ENCODE peak calls at places on chromosome 20, in eight cellular contexts. One of them, this sample, is unnamed. For H3K4me1, H3K9me3 and H3K36me3, the result is how much of the 10 kb centered on the place peaks cover.

GRCh38 chr20:4645109-4645508 is 76.6 kb upstream of the PRND start:
- DNase-seq in CD8-positive, alpha-beta memory T cell: no peak
- DNase-seq in heart left ventricle: no peak
- DNase-seq in SJSA1: no peak
- DNase-seq in lower lobe of right lung: no peak
- DNase-seq in naive thymus-derived CD4-positive, alpha-beta T cell: no peak
- DNase-seq in HAP-1: no peak
- DNase-seq in mucosa of descending colon: no peak
- DNase-seq in this sample: no peak

GRCh38 chr20:33673411-33674293 is 576 bp downstream of the NECAB3 start:
- DNase-seq in CD8-positive, alpha-beta memory T cell: no peak
- DNase-seq in heart left ventricle: no peak
- DNase-seq in SJSA1: no peak
- DNase-seq in lower lobe of right lung: peak
- DNase-seq in naive thymus-derived CD4-positive, alpha-beta T cell: no peak
- DNase-seq in HAP-1: no peak
- DNase-seq in mucosa of descending colon: peak
- DNase-seq in this sample: no peak

GRCh38 chr20:44730441-44730840 is 15.2 kb upstream of the KCNK15 start:
- DNase-seq in CD8-positive, alpha-beta memory T cell: no peak
- DNase-seq in heart left ventricle: no peak
- DNase-seq in SJSA1: no peak
- DNase-seq in lower lobe of right lung: peak
- DNase-seq in naive thymus-derived CD4-positive, alpha-beta T cell: no peak
- DNase-seq in HAP-1: no peak
- DNase-seq in mucosa of descending colon: no peak
- DNase-seq in this sample: no peak

GRCh38 chr20:1950836-1951235 is 43.0 kb downstream of the PDYN start:
- DNase-seq in CD8-positive, alpha-beta memory T cell: no peak
- DNase-seq in heart left ventricle: no peak
- DNase-seq in SJSA1: no peak
- DNase-seq in lower lobe of right lung: no peak
- DNase-seq in naive thymus-derived CD4-positive, alpha-beta T cell: no peak
- DNase-seq in HAP-1: no peak
- DNase-seq in mucosa of descending colon: no peak
- DNase-seq in this sample: no peak

GRCh38 chr20:50248104-50248631 is 57.5 kb downstream of the CEBPB start:
- DNase-seq in CD8-positive, alpha-beta memory T cell: no peak
- DNase-seq in heart left ventricle: no peak
- DNase-seq in SJSA1: no peak
- DNase-seq in lower lobe of right lung: no peak
- DNase-seq in naive thymus-derived CD4-positive, alpha-beta T cell: no peak
- DNase-seq in HAP-1: no peak
- DNase-seq in mucosa of descending colon: no peak
- DNase-seq in this sample: no peak

GRCh38 chr20:57802877-57803717 is 93.3 kb upstream of the PMEPA1 start:
- DNase-seq in CD8-positive, alpha-beta memory T cell: no peak
- DNase-seq in heart left ventricle: no peak
- DNase-seq in SJSA1: no peak
- DNase-seq in lower lobe of right lung: no peak
- DNase-seq in naive thymus-derived CD4-positive, alpha-beta T cell: no peak
- DNase-seq in HAP-1: no peak
- DNase-seq in mucosa of descending colon: no peak
- DNase-seq in this sample: no peak

GRCh38 chr20:9015984-9016324 is 52.9 kb upstream of the PLCB4 start:
- DNase-seq in CD8-positive, alpha-beta memory T cell: no peak
- DNase-seq in heart left ventricle: no peak
- DNase-seq in SJSA1: peak
- DNase-seq in lower lobe of right lung: no peak
- DNase-seq in naive thymus-derived CD4-positive, alpha-beta T cell: no peak
- DNase-seq in HAP-1: no peak
- DNase-seq in mucosa of descending colon: no peak
- DNase-seq in this sample: no peak

GRCh38 chr20:59032713-59033059 is 551 bp upstream of the ATP5F1E start:
- DNase-seq in CD8-positive, alpha-beta memory T cell: no peak
- DNase-seq in heart left ventricle: no peak
- DNase-seq in SJSA1: no peak
- DNase-seq in lower lobe of right lung: no peak
- DNase-seq in naive thymus-derived CD4-positive, alpha-beta T cell: no peak
- DNase-seq in HAP-1: peak
- DNase-seq in mucosa of descending colon: no peak
- DNase-seq in this sample: no peak

GRCh38 chr20:32521780-32522524 is 63.2 kb downstream of the NOL4L start:
- DNase-seq in CD8-positive, alpha-beta memory T cell: peak
- DNase-seq in heart left ventricle: peak
- DNase-seq in SJSA1: peak
- DNase-seq in lower lobe of right lung: peak
- DNase-seq in naive thymus-derived CD4-positive, alpha-beta T cell: peak
- DNase-seq in HAP-1: peak
- DNase-seq in mucosa of descending colon: peak
- DNase-seq in this sample: peak

GRCh38 chr20:58117944-58118343 is 110.5 kb downstream of the ANKRD60 start:
- DNase-seq in CD8-positive, alpha-beta memory T cell: no peak
- DNase-seq in heart left ventricle: no peak
- DNase-seq in SJSA1: no peak
- DNase-seq in lower lobe of right lung: no peak
- DNase-seq in naive thymus-derived CD4-positive, alpha-beta T cell: no peak
- DNase-seq in HAP-1: no peak
- DNase-seq in mucosa of descending colon: no peak
- DNase-seq in this sample: no peak

GRCh38 chr20:8505817-8506216 is 373.8 kb downstream of the PLCB1 start:
- DNase-seq in CD8-positive, alpha-beta memory T cell: no peak
- DNase-seq in heart left ventricle: no peak
- DNase-seq in SJSA1: no peak
- DNase-seq in lower lobe of right lung: no peak
- DNase-seq in naive thymus-derived CD4-positive, alpha-beta T cell: no peak
- DNase-seq in HAP-1: no peak
- DNase-seq in mucosa of descending colon: no peak
- DNase-seq in this sample: no peak

GRCh38 chr20:32588040-32588439 is 2.9 kb upstream of the NOL4L start:
- DNase-seq in CD8-positive, alpha-beta memory T cell: no peak
- DNase-seq in heart left ventricle: no peak
- DNase-seq in SJSA1: no peak
- DNase-seq in lower lobe of right lung: no peak
- DNase-seq in naive thymus-derived CD4-positive, alpha-beta T cell: no peak
- DNase-seq in HAP-1: no peak
- DNase-seq in mucosa of descending colon: no peak
- DNase-seq in this sample: no peak

GRCh38 chr20:44142416-44142815 is 44.6 kb downstream of the JPH2 start:
- DNase-seq in CD8-positive, alpha-beta memory T cell: no peak
- DNase-seq in heart left ventricle: no peak
- DNase-seq in SJSA1: no peak
- DNase-seq in lower lobe of right lung: no peak
- DNase-seq in naive thymus-derived CD4-positive, alpha-beta T cell: no peak
- DNase-seq in HAP-1: no peak
- DNase-seq in mucosa of descending colon: no peak
- DNase-seq in this sample: no peak

GRCh38 chr20:47459344-47460073 is 42.2 kb upstream of the NCOA3 start:
- DNase-seq in CD8-positive, alpha-beta memory T cell: no peak
- DNase-seq in heart left ventricle: no peak
- DNase-seq in SJSA1: no peak
- DNase-seq in lower lobe of right lung: no peak
- DNase-seq in naive thymus-derived CD4-positive, alpha-beta T cell: no peak
- DNase-seq in HAP-1: no peak
- DNase-seq in mucosa of descending colon: no peak
- DNase-seq in this sample: no peak

GRCh38 chr20:47456952-47457724 is 44.5 kb upstream of the NCOA3 start:
- DNase-seq in CD8-positive, alpha-beta memory T cell: no peak
- DNase-seq in heart left ventricle: no peak
- DNase-seq in SJSA1: no peak
- DNase-seq in lower lobe of right lung: no peak
- DNase-seq in naive thymus-derived CD4-positive, alpha-beta T cell: no peak
- DNase-seq in HAP-1: no peak
- DNase-seq in mucosa of descending colon: no peak
- DNase-seq in this sample: no peak

GRCh38 chr20:47465335-47466090 is 36.2 kb upstream of the NCOA3 start:
- DNase-seq in CD8-positive, alpha-beta memory T cell: no peak
- DNase-seq in heart left ventricle: no peak
- DNase-seq in SJSA1: no peak
- DNase-seq in lower lobe of right lung: no peak
- DNase-seq in naive thymus-derived CD4-positive, alpha-beta T cell: no peak
- DNase-seq in HAP-1: no peak
- DNase-seq in mucosa of descending colon: no peak
- DNase-seq in this sample: no peak

GRCh38 chr20:47464380-47465101 is 37.1 kb upstream of the NCOA3 start:
- DNase-seq in CD8-positive, alpha-beta memory T cell: no peak
- DNase-seq in heart left ventricle: peak
- DNase-seq in SJSA1: peak
- DNase-seq in lower lobe of right lung: no peak
- DNase-seq in naive thymus-derived CD4-positive, alpha-beta T cell: no peak
- DNase-seq in HAP-1: no peak
- DNase-seq in mucosa of descending colon: no peak
- DNase-seq in this sample: peak

DNA sequence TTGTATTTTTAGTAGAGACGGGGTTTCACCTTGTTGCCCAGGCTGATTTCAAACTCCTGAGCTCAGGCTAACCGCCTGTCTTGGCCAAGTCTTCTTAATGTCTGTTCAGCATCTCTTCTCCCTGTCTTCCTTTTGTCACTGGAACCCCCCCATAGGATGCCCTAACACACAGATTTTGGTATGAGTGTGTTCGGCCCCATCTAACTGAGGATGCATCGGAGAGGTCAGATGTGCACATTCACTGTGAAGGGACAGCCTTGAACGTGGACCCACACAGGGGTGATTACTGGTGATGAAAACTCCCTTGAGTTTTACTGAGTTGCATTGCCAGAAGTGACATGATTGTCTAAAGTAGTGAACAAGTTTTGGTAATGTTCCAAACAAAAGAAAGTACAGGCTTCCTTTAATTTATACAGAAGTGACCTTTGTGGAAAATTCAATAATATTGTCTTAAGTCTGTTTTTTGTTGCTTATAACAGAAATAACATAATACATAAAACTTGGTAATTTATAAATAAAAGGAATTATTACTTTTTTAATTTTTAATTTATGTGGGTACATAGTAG is 40.5 kb upstream of the NCOA3 start:
- DNase-seq in CD8-positive, alpha-beta memory T cell: no peak
- DNase-seq in heart left ventricle: no peak
- DNase-seq in SJSA1: no peak
- DNase-seq in lower lobe of right lung: no peak
- DNase-seq in naive thymus-derived CD4-positive, alpha-beta T cell: no peak
- DNase-seq in HAP-1: no peak
- DNase-seq in mucosa of descending colon: no peak
- DNase-seq in this sample: no peak
- H3K4me1 ChIP-seq in CD8-positive, alpha-beta memory T cell: under half
- H3K4me1 ChIP-seq in heart left ventricle: under half
- H3K4me1 ChIP-seq in SJSA1: under half
- H3K4me1 ChIP-seq in lower lobe of right lung: under half
- H3K4me1 ChIP-seq in naive thymus-derived CD4-positive, alpha-beta T cell: under half
- H3K4me1 ChIP-seq in HAP-1: under half
- H3K4me1 ChIP-seq in mucosa of descending colon: under half
- H3K4me1 ChIP-seq in this sample: under half

GRCh38 chr20:24697411-24697810 is 228.0 kb downstream of the SYNDIG1 start:
- DNase-seq in CD8-positive, alpha-beta memory T cell: no peak
- DNase-seq in heart left ventricle: no peak
- DNase-seq in SJSA1: no peak
- DNase-seq in lower lobe of right lung: no peak
- DNase-seq in naive thymus-derived CD4-positive, alpha-beta T cell: no peak
- DNase-seq in HAP-1: no peak
- DNase-seq in mucosa of descending colon: no peak
- DNase-seq in this sample: peak
- H3K9me3 ChIP-seq in CD8-positive, alpha-beta memory T cell: under half
- H3K9me3 ChIP-seq in heart left ventricle: under half
- H3K9me3 ChIP-seq in SJSA1: under half
- H3K9me3 ChIP-seq in lower lobe of right lung: under half
- H3K9me3 ChIP-seq in naive thymus-derived CD4-positive, alpha-beta T cell: under half
- H3K9me3 ChIP-seq in HAP-1: under half
- H3K9me3 ChIP-seq in mucosa of descending colon: under half
- H3K9me3 ChIP-seq in this sample: under half

GRCh38 chr20:62896526-62896925 is 29.8 kb downstream of the DIDO1 start:
- DNase-seq in CD8-positive, alpha-beta memory T cell: no peak
- DNase-seq in heart left ventricle: no peak
- DNase-seq in SJSA1: no peak
- DNase-seq in lower lobe of right lung: peak
- DNase-seq in naive thymus-derived CD4-positive, alpha-beta T cell: no peak
- DNase-seq in HAP-1: no peak
- DNase-seq in mucosa of descending colon: no peak
- DNase-seq in this sample: no peak

GRCh38 chr20:62893700-62894099 is 32.1 kb upstream of the TCFL5 start:
- DNase-seq in CD8-positive, alpha-beta memory T cell: no peak
- DNase-seq in heart left ventricle: no peak
- DNase-seq in SJSA1: no peak
- DNase-seq in lower lobe of right lung: peak
- DNase-seq in naive thymus-derived CD4-positive, alpha-beta T cell: no peak
- DNase-seq in HAP-1: no peak
- DNase-seq in mucosa of descending colon: no peak
- DNase-seq in this sample: no peak

GRCh38 chr20:62897666-62898065 is 28.6 kb downstream of the DIDO1 start:
- DNase-seq in CD8-positive, alpha-beta memory T cell: no peak
- DNase-seq in heart left ventricle: no peak
- DNase-seq in SJSA1: no peak
- DNase-seq in lower lobe of right lung: peak
- DNase-seq in naive thymus-derived CD4-positive, alpha-beta T cell: no peak
- DNase-seq in HAP-1: no peak
- DNase-seq in mucosa of descending colon: no peak
- DNase-seq in this sample: no peak

GRCh38 chr20:62894261-62894660 is 32.0 kb downstream of the DIDO1 start:
- DNase-seq in CD8-positive, alpha-beta memory T cell: no peak
- DNase-seq in heart left ventricle: no peak
- DNase-seq in SJSA1: no peak
- DNase-seq in lower lobe of right lung: peak
- DNase-seq in naive thymus-derived CD4-positive, alpha-beta T cell: no peak
- DNase-seq in HAP-1: no peak
- DNase-seq in mucosa of descending colon: no peak
- DNase-seq in this sample: no peak

DNA sequence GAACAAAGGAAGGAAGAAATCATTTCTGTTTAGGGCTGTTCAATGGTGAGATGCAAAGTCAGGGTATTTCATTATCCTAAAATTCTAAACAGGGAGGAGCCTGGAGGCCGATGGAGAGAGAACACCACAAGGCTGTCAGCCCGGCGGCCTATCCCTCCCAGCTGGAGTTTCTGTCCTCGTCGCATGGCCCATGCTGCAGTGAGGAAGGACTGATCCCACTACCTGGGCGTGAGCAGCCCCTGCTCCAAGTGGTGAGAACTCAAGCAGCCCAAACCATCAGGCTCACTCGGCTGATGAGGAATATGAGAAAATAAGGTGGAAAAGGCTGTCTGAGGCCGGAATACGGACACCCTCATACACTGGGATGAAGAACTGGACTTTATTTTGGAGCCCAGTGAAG is 30.8 kb downstream of the DIDO1 start:
- DNase-seq in CD8-positive, alpha-beta memory T cell: no peak
- DNase-seq in heart left ventricle: no peak
- DNase-seq in SJSA1: no peak
- DNase-seq in lower lobe of right lung: peak
- DNase-seq in naive thymus-derived CD4-positive, alpha-beta T cell: no peak
- DNase-seq in HAP-1: no peak
- DNase-seq in mucosa of descending colon: no peak
- DNase-seq in this sample: no peak
- H3K36me3 ChIP-seq in CD8-positive, alpha-beta memory T cell: half or more
- H3K36me3 ChIP-seq in heart left ventricle: under half
- H3K36me3 ChIP-seq in SJSA1: under half
- H3K36me3 ChIP-seq in lower lobe of right lung: half or more
- H3K36me3 ChIP-seq in naive thymus-derived CD4-positive, alpha-beta T cell: under half
- H3K36me3 ChIP-seq in HAP-1: half or more
- H3K36me3 ChIP-seq in mucosa of descending colon: under half
- H3K36me3 ChIP-seq in this sample: half or more

DNA sequence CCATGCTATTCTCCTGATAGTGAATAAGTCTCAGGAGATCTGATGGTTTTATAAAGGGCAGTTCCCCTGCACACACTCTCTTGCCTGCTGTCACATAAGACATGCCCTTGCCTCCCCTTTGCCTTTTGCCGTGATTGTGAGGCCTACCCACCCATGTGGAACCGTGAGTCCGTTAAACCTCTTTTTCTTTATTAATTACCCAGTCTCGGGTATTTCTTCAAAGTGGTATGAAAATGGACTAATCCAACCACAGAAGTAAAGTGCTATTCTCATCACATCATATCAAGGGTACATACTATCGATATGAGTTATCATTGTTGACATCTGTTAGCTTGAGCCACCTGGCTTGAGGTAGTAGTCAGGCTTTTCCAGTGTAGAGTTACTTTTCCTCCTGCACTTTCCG is 2.3 kb downstream of the MANBAL start:
- DNase-seq in CD8-positive, alpha-beta memory T cell: no peak
- DNase-seq in heart left ventricle: no peak
- DNase-seq in SJSA1: no peak
- DNase-seq in lower lobe of right lung: no peak
- DNase-seq in naive thymus-derived CD4-positive, alpha-beta T cell: no peak
- DNase-seq in HAP-1: no peak
- DNase-seq in mucosa of descending colon: no peak
- DNase-seq in this sample: no peak
- H3K4me1 ChIP-seq in CD8-positive, alpha-beta memory T cell: under half
- H3K4me1 ChIP-seq in heart left ventricle: half or more
- H3K4me1 ChIP-seq in SJSA1: under half
- H3K4me1 ChIP-seq in lower lobe of right lung: half or more
- H3K4me1 ChIP-seq in naive thymus-derived CD4-positive, alpha-beta T cell: under half
- H3K4me1 ChIP-seq in HAP-1: under half
- H3K4me1 ChIP-seq in mucosa of descending colon: under half
- H3K4me1 ChIP-seq in this sample: under half